ENCODE peak calls at places on chromosome 18, in six cellular contexts. B, U, O, Q, Y and G are unnamed samples.

GRCh38 chr18:32879497-32879896 is 106.7 kb upstream of the KLHL14 start:
- DNase-seq in B (peak; percentile 84), U (no peak), O (no peak), Q (no peak), Y (no peak), G (no peak)

GRCh38 chr18:38575023-38575422 is 1009.4 kb upstream of the CELF4 start:
- DNase-seq in B (no peak), U (no peak), O (no peak), Q (no peak), Y (no peak), G (no peak)

GRCh38 chr18:75915941-75916640 is 488.6 kb upstream of the SMIM21 start:
- DNase-seq in B (peak; percentile 2), U (no peak), O (no peak), Q (peak; percentile 72), Y (no peak), G (peak; percentile 3)

GRCh38 chr18:47113796-47114540 is 36.3 kb downstream of the HDHD2 start:
- DNase-seq in B (no peak), U (no peak), O (no peak), Q (no peak), Y (no peak), G (no peak)

GRCh38 chr18:63850010-63850409 is 37.5 kb upstream of the SERPINB2 start:
- DNase-seq in B (no peak), U (peak; percentile 5), O (no peak), Q (peak; percentile 50), Y (no peak), G (no peak)

GRCh38 chr18:11946756-11947155 is 34.6 kb upstream of the IMPA2 start:
- DNase-seq in B (no peak), U (no peak), O (no peak), Q (no peak), Y (no peak), G (no peak)

GRCh38 chr18:57705861-57706590 is 84.4 kb upstream of the NARS1 start:
- DNase-seq in B (no peak), U (no peak), O (peak; percentile 45), Q (no peak), Y (no peak), G (no peak)

GRCh38 chr18:73793386-73793785 is 354.2 kb downstream of the FBXO15 start:
- DNase-seq in B (no peak), U (no peak), O (no peak), Q (peak; percentile 48), Y (no peak), G (no peak)

GRCh38 chr18:14179306-14179705 is 47.1 kb upstream of the ZNF519 start:
- DNase-seq in B (no peak), U (peak; percentile 0), O (no peak), Q (no peak), Y (no peak), G (no peak)

GRCh38 chr18:27871731-27872130 is 305.2 kb downstream of the CDH2 start:
- DNase-seq in B (peak; percentile 92), U (no peak), O (no peak), Q (no peak), Y (no peak), G (peak; percentile 25)

GRCh38 chr18:37450434-37451133 is 115.0 kb downstream of the CELF4 start:
- DNase-seq in B (peak; percentile 51), U (no peak), O (no peak), Q (peak; percentile 87), Y (no peak), G (peak; percentile 49)

GRCh38 chr18:57859314-57859713 is 56.2 kb upstream of the ATP8B1 start:
- DNase-seq in B (peak; percentile 45), U (peak; percentile 27), O (peak; percentile 30), Q (peak; percentile 48), Y (no peak), G (no peak)

GRCh38 chr18:9969247-9969646 is 55.4 kb downstream of the VAPA start:
- DNase-seq in B (no peak), U (no peak), O (no peak), Q (no peak), Y (no peak), G (no peak)

GRCh38 chr18:1659190-1659589 is 754.5 kb downstream of the ADCYAP1 start:
- DNase-seq in B (peak; percentile 66), U (no peak), O (no peak), Q (no peak), Y (no peak), G (no peak)

GRCh38 chr18:33761363-33761762 is 183.3 kb downstream of the ASXL3 start:
- DNase-seq in B (peak; percentile 67), U (no peak), O (no peak), Q (peak; percentile 36), Y (no peak), G (peak; percentile 6)

GRCh38 chr18:8358066-8358795 is 251.0 kb upstream of the RAB12 start:
- DNase-seq in B (no peak), U (no peak), O (no peak), Q (no peak), Y (no peak), G (no peak)

GRCh38 chr18:76882186-76882585 is 59.8 kb downstream of the ZNF236 start:
- DNase-seq in B (no peak), U (no peak), O (no peak), Q (no peak), Y (no peak), G (no peak)